ENCODE peak calls at places on chromosomes 12 and 14, in ten cellular contexts. T is left ventricle myocardium inferior, M is breast epithelium, V is upper lobe of right lung, X is heart left ventricle, I is spleen, S is RWPE1, Z is fibroblast of lung, L is stomach, N is tibial artery. U is an unnamed sample.

GRCh38 chr12:41903014-41903702 is 241.5 kb downstream of the GXYLT1 start:
- DNase-seq in V (no peak), S (no peak), I (no peak), M (no peak), T (no peak), X (no peak), N (no peak), Z (no peak), L (no peak), U (no peak)

GRCh38 chr12:79435742-79436141 is 255.0 kb downstream of the PAWR start:
- DNase-seq in I (no peak), S (no peak), N (no peak), L (no peak), V (no peak), Z (no peak), T (no peak), M (no peak), X (no peak), U (no peak)

GRCh38 chr12:70919161-70919560 is 1.4 kb downstream of the PTPRR start:
- DNase-seq in S (no peak), N (no peak), X (no peak), T (no peak), V (no peak), L (no peak), I (no peak), Z (no peak), M (no peak), U (no peak)

GRCh38 chr12:71840226-71840847 is 778 bp downstream of the TBC1D15 start:
- DNase-seq in L (no peak), V (no peak), T (no peak), N (no peak), Z (peak), S (peak), I (no peak), M (no peak), X (no peak), U (no peak)

GRCh38 chr12:71780207-71780822 is 25.7 kb downstream of the RAB21 start:
- DNase-seq in Z (peak), T (no peak), V (no peak), X (no peak), N (no peak), I (no peak), M (no peak), S (peak), L (peak), U (peak)

GRCh38 chr12:128850400-128850799 is 2.9 kb upstream of the GLT1D1 start:
- DNase-seq in S (no peak), T (no peak), N (no peak), M (no peak), X (no peak), L (no peak), Z (no peak), V (no peak), I (peak), U (no peak)

GRCh38 chr12:75135021-75135420 is 74.6 kb downstream of the KCNC2 start:
- DNase-seq in M (no peak), I (no peak), T (no peak), Z (no peak), N (no peak), L (no peak), V (no peak), S (no peak), X (no peak), U (no peak)

GRCh38 chr14:64841772-64842490 is 37.8 kb downstream of the SPTB start:
- DNase-seq in L (no peak), T (peak), I (no peak), V (no peak), Z (peak), N (peak), S (no peak), X (peak), M (no peak), U (no peak)

GRCh38 chr12:58034311-58034710 is 92.9 kb downstream of the ATP23 start:
- DNase-seq in Z (peak), X (no peak), S (no peak), M (no peak), T (no peak), V (no peak), L (no peak), N (no peak), I (no peak), U (no peak)

GRCh38 chr14:77268989-77269595 is 1.9 kb downstream of the NGB start:
- DNase-seq in T (no peak), N (no peak), X (no peak), L (no peak), M (no peak), V (no peak), S (peak), Z (no peak), I (peak), U (no peak)

GRCh38 chr14:45526715-45527549 is 273.9 kb upstream of the MIS18BP1 start:
- DNase-seq in L (peak), N (no peak), S (peak), T (no peak), I (peak), Z (no peak), X (no peak), V (peak), M (no peak), U (no peak)

GRCh38 chr12:6551496-6552139 is 4.2 kb downstream of the IFFO1 start:
- DNase-seq in X (peak), M (no peak), N (no peak), T (peak), I (peak), Z (peak), V (no peak), L (no peak), S (no peak), U (no peak)

GRCh38 chr12:106138279-106138645 is 492 bp downstream of the NUAK1 start:
- DNase-seq in M (no peak), I (no peak), S (no peak), X (no peak), L (no peak), Z (no peak), T (no peak), V (no peak), N (no peak), U (no peak)

GRCh38 chr12:121570467-121571283 is 10.1 kb downstream of the KDM2B start:
- DNase-seq in N (no peak), X (no peak), T (no peak), I (no peak), V (no peak), L (no peak), S (no peak), M (no peak), Z (no peak), U (no peak)

GRCh38 chr14:33851931-33852330 is 98.9 kb downstream of the EGLN3 start:
- DNase-seq in S (no peak), T (no peak), L (no peak), Z (no peak), I (no peak), N (no peak), M (no peak), V (no peak), X (no peak), U (no peak)

GRCh38 chr14:102066041-102066451 is 20.8 kb downstream of the HSP90AA1 start:
- DNase-seq in I (peak), L (no peak), N (no peak), T (no peak), Z (no peak), X (no peak), S (no peak), M (no peak), V (peak), U (no peak)

GRCh38 chr12:112169966-112170365 is 44.6 kb downstream of the TRAFD1 start:
- DNase-seq in L (no peak), M (no peak), I (peak), X (no peak), N (no peak), T (no peak), Z (no peak), S (no peak), V (peak), U (no peak)

GRCh38 chr14:75442642-75443041 is 14.8 kb downstream of the JDP2 start:
- DNase-seq in L (no peak), I (no peak), X (no peak), T (no peak), N (no peak), Z (peak), M (no peak), V (no peak), S (no peak), U (no peak)
- H3K27ac ChIP-seq in L (peak), I (peak), X (no peak), T (peak), N (peak), Z (peak), M (peak), V (no peak), S (no peak), U (no peak)

DNA sequence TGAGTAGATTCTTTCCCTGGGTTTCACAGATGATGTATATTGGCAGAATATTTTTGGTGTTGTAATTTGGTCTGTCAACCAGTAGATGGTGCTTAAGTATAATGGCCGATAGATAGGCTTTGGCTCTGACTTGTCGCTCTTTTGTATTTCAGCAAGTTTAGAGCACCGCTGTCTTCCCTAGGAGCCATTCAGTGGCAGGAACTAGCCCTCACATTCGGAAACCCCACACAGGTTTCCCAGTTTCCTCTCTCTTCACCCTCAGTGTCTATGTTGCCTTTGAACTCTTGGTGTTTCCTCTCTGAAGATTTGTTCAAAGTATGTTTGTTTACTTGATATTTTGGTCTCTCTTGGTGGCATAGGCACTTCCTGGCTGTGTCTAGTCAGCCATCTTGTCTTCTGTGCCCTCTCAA is 102.2 kb downstream of the GPHN start:
- DNase-seq in Z (no peak), M (no peak), V (no peak), I (no peak), S (no peak), N (no peak), L (no peak), T (no peak), X (no peak), U (no peak)
- TF ChIP-seq CTCF in Z (peak), M (no peak), V (no peak), I (no peak), S (no peak), N (no peak), L (no peak), T (peak), X (no peak), U (no peak)

GRCh38 chr14:54629183-54629582 is 62.3 kb downstream of the SAMD4A start:
- DNase-seq in S (no peak), I (no peak), N (no peak), Z (no peak), X (no peak), T (no peak), M (no peak), V (no peak), L (no peak), U (no peak)
- H3K27ac ChIP-seq in S (no peak), I (peak), N (peak), Z (no peak), X (peak), T (peak), M (peak), V (peak), L (peak), U (no peak)

GRCh38 chr12:109930028-109930800 is 30.1 kb downstream of the TCHP start:
- DNase-seq in M (no peak), I (no peak), T (no peak), N (no peak), V (no peak), X (no peak), Z (no peak), S (no peak), L (no peak), U (no peak)

GRCh38 chr12:109937371-109937770 is 37.3 kb downstream of the TCHP start:
- DNase-seq in T (no peak), S (no peak), Z (no peak), L (no peak), V (no peak), X (no peak), M (no peak), N (no peak), I (no peak), U (no peak)

GRCh38 chr12:109931143-109931542 is 31.1 kb downstream of the TCHP start:
- DNase-seq in L (no peak), V (no peak), M (no peak), T (no peak), X (no peak), S (no peak), Z (no peak), N (peak), I (no peak), U (no peak)

GRCh38 chr12:109932878-109933503 is 32.9 kb downstream of the TCHP start:
- DNase-seq in L (no peak), M (no peak), X (no peak), S (no peak), T (peak), N (no peak), V (no peak), I (no peak), Z (no peak), U (no peak)

GRCh38 chr12:109934026-109934425 is 34.0 kb downstream of the TCHP start:
- DNase-seq in Z (no peak), T (no peak), V (no peak), N (peak), M (no peak), I (no peak), L (no peak), X (no peak), S (no peak), U (no peak)
- TF ChIP-seq CTCF in Z (peak), T (peak), V (peak), N (no peak), M (no peak), I (peak), L (no peak), X (no peak), S (no peak), U (no peak)

DNA sequence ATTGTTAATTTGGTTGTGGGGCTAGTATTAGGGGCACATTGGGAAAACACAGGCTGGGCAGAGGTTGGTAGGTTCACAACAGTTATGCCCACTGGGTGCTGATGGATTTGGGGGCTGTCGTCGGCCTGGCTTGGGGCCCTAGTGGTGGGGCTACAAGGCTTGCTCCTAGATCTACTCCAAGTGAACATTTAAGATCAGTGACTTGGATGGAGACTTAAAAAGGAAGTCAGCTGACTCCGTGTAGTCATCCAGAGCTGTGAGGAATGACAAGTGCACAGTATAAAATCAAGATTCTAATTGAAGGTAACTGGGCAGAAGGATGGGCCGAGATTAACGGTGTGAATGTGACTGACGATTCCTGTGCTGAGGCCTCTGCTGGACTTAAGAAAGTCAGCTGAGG is 12.8 kb upstream of the NR4A1 start:
- DNase-seq in Z (no peak), T (no peak), V (no peak), L (no peak), S (no peak), X (no peak), N (no peak), I (no peak), M (no peak), U (no peak)
- H3K27ac ChIP-seq in Z (peak), T (peak), V (peak), L (peak), S (no peak), X (peak), N (peak), I (peak), M (peak), U (no peak)